ENCODE peak calls at places on chromosomes 1 and 21, in five cellular contexts. One of them, this sample, is unnamed. For H3K4me1, the result is how much of the 10 kb centered on the place peaks cover.

GRCh38 chr1:5985250-5985649 is 7.0 kb downstream of the NPHP4 start:
- DNase-seq in tibial artery: no peak
- DNase-seq in lower lobe of right lung: peak
- DNase-seq in breast epithelium: no peak
- DNase-seq in neuronal stem cell: no peak
- DNase-seq in this sample: no peak

GRCh38 chr1:193348126-193349045 is 162.0 kb upstream of the B3GALT2 start:
- DNase-seq in tibial artery: no peak
- DNase-seq in lower lobe of right lung: no peak
- DNase-seq in neuronal stem cell: no peak
- DNase-seq in breast epithelium: no peak
- DNase-seq in this sample: no peak

GRCh38 chr1:208929575-208929974 is 653.9 kb upstream of the CAMK1G start:
- DNase-seq in tibial artery: no peak
- DNase-seq in lower lobe of right lung: no peak
- DNase-seq in breast epithelium: no peak
- DNase-seq in neuronal stem cell: no peak
- DNase-seq in this sample: no peak

GRCh38 chr1:156684227-156684782 is 7.1 kb upstream of the NES start:
- DNase-seq in breast epithelium: no peak
- DNase-seq in tibial artery: no peak
- DNase-seq in neuronal stem cell: no peak
- DNase-seq in lower lobe of right lung: no peak
- DNase-seq in this sample: no peak

GRCh38 chr1:40299366-40300248 is 17.5 kb downstream of the COL9A2 start:
- DNase-seq in lower lobe of right lung: no peak
- DNase-seq in neuronal stem cell: no peak
- DNase-seq in breast epithelium: no peak
- DNase-seq in tibial artery: no peak
- DNase-seq in this sample: no peak

GRCh38 chr1:32939655-32940371 is 24.8 kb downstream of the RNF19B start:
- DNase-seq in neuronal stem cell: no peak
- DNase-seq in lower lobe of right lung: no peak
- DNase-seq in breast epithelium: no peak
- DNase-seq in tibial artery: peak
- DNase-seq in this sample: peak

GRCh38 chr1:1559066-1559465 is 15.6 kb downstream of the SSU72 start:
- DNase-seq in neuronal stem cell: no peak
- DNase-seq in breast epithelium: no peak
- DNase-seq in lower lobe of right lung: no peak
- DNase-seq in tibial artery: no peak
- DNase-seq in this sample: no peak

GRCh38 chr1:16167331-16168143 is 11.7 kb upstream of the EPHA2 start:
- DNase-seq in tibial artery: no peak
- DNase-seq in lower lobe of right lung: no peak
- DNase-seq in breast epithelium: no peak
- DNase-seq in neuronal stem cell: peak
- DNase-seq in this sample: peak

GRCh38 chr1:103265551-103265950 is 157.2 kb upstream of the COL11A1 start:
- DNase-seq in neuronal stem cell: peak
- DNase-seq in tibial artery: no peak
- DNase-seq in breast epithelium: no peak
- DNase-seq in lower lobe of right lung: no peak
- DNase-seq in this sample: no peak

GRCh38 chr21:35587841-35588390 is 472.4 kb downstream of the SETD4 start:
- DNase-seq in tibial artery: no peak
- DNase-seq in lower lobe of right lung: no peak
- DNase-seq in neuronal stem cell: no peak
- DNase-seq in breast epithelium: no peak
- DNase-seq in this sample: peak

GRCh38 chr1:25649041-25649440 is 32.5 kb downstream of the MAN1C1 start:
- DNase-seq in neuronal stem cell: no peak
- DNase-seq in lower lobe of right lung: no peak
- DNase-seq in tibial artery: no peak
- DNase-seq in breast epithelium: peak
- DNase-seq in this sample: no peak

GRCh38 chr21:44414291-44415072 is 40.8 kb upstream of the LRRC3 start:
- DNase-seq in breast epithelium: no peak
- DNase-seq in neuronal stem cell: no peak
- DNase-seq in tibial artery: peak
- DNase-seq in lower lobe of right lung: no peak
- DNase-seq in this sample: no peak

GRCh38 chr1:44810101-44810761 is 1.9 kb downstream of the BTBD19 start:
- DNase-seq in breast epithelium: peak
- DNase-seq in lower lobe of right lung: peak
- DNase-seq in tibial artery: peak
- DNase-seq in neuronal stem cell: no peak
- DNase-seq in this sample: no peak

GRCh38 chr1:100924212-100924611 is 28.3 kb downstream of the SLC30A7 start:
- DNase-seq in neuronal stem cell: no peak
- DNase-seq in breast epithelium: no peak
- DNase-seq in lower lobe of right lung: no peak
- DNase-seq in tibial artery: no peak
- DNase-seq in this sample: no peak

GRCh38 chr1:27021347-27022031 is 8.8 kb upstream of the TENT5B start:
- DNase-seq in lower lobe of right lung: no peak
- DNase-seq in tibial artery: no peak
- DNase-seq in neuronal stem cell: no peak
- DNase-seq in breast epithelium: no peak
- DNase-seq in this sample: no peak

GRCh38 chr21:20292280-20292679 is 705.9 kb upstream of the NCAM2 start:
- DNase-seq in neuronal stem cell: no peak
- DNase-seq in tibial artery: no peak
- DNase-seq in lower lobe of right lung: no peak
- DNase-seq in breast epithelium: no peak
- DNase-seq in this sample: no peak

GRCh38 chr1:216483672-216484401 is 60.6 kb upstream of the USH2A start:
- DNase-seq in tibial artery: no peak
- DNase-seq in neuronal stem cell: no peak
- DNase-seq in breast epithelium: no peak
- DNase-seq in lower lobe of right lung: no peak
- DNase-seq in this sample: peak

GRCh38 chr1:177077734-177078489 is 86.6 kb downstream of the ASTN1 start:
- DNase-seq in neuronal stem cell: no peak
- DNase-seq in breast epithelium: no peak
- DNase-seq in tibial artery: no peak
- DNase-seq in lower lobe of right lung: no peak
- DNase-seq in this sample: no peak

GRCh38 chr1:97943354-97943753 is 22.5 kb upstream of the DPYD start:
- DNase-seq in neuronal stem cell: no peak
- DNase-seq in breast epithelium: no peak
- DNase-seq in lower lobe of right lung: no peak
- DNase-seq in tibial artery: no peak
- DNase-seq in this sample: no peak

GRCh38 chr1:83799474-83800085 is 199.4 kb downstream of the TTLL7 start:
- DNase-seq in lower lobe of right lung: no peak
- DNase-seq in tibial artery: no peak
- DNase-seq in breast epithelium: no peak
- DNase-seq in neuronal stem cell: no peak
- DNase-seq in this sample: no peak

GRCh38 chr1:32137111-32137510 is 29.3 kb downstream of the KPNA6 start:
- DNase-seq in tibial artery: no peak
- DNase-seq in breast epithelium: no peak
- DNase-seq in lower lobe of right lung: no peak
- DNase-seq in neuronal stem cell: no peak
- DNase-seq in this sample: no peak

GRCh38 chr1:246302671-246303317 is 204.3 kb downstream of the SMYD3 start:
- DNase-seq in neuronal stem cell: no peak
- DNase-seq in tibial artery: no peak
- DNase-seq in lower lobe of right lung: no peak
- DNase-seq in breast epithelium: no peak
- DNase-seq in this sample: no peak

GRCh38 chr1:46757256-46757955 is 38.5 kb upstream of the EFCAB14 start:
- DNase-seq in tibial artery: no peak
- DNase-seq in lower lobe of right lung: peak
- DNase-seq in breast epithelium: peak
- DNase-seq in neuronal stem cell: no peak
- DNase-seq in this sample: peak

GRCh38 chr1:101237229-101237837 is 514 bp downstream of the S1PR1 start:
- DNase-seq in lower lobe of right lung: no peak
- DNase-seq in neuronal stem cell: no peak
- DNase-seq in tibial artery: peak
- DNase-seq in breast epithelium: peak
- DNase-seq in this sample: no peak

GRCh38 chr1:235073331-235073967 is 55.2 kb downstream of the TOMM20 start:
- DNase-seq in neuronal stem cell: no peak
- DNase-seq in lower lobe of right lung: peak
- DNase-seq in tibial artery: no peak
- DNase-seq in breast epithelium: peak
- DNase-seq in this sample: peak

GRCh38 chr21:45406801-45407628 is 2.0 kb downstream of the COL18A1 start:
- DNase-seq in breast epithelium: no peak
- DNase-seq in tibial artery: no peak
- DNase-seq in neuronal stem cell: no peak
- DNase-seq in lower lobe of right lung: peak
- DNase-seq in this sample: no peak

GRCh38 chr1:182615468-182616129 is 11.4 kb upstream of the RGS16 start:
- DNase-seq in neuronal stem cell: peak
- DNase-seq in tibial artery: peak
- DNase-seq in breast epithelium: peak
- DNase-seq in lower lobe of right lung: peak
- DNase-seq in this sample: no peak

GRCh38 chr21:36806103-36806502 is 107.2 kb downstream of the SIM2 start:
- DNase-seq in neuronal stem cell: no peak
- DNase-seq in lower lobe of right lung: no peak
- DNase-seq in breast epithelium: no peak
- DNase-seq in tibial artery: no peak
- DNase-seq in this sample: no peak

GRCh38 chr1:16006552-16007485 is 2.8 kb downstream of the SRARP start:
- DNase-seq in tibial artery: no peak
- DNase-seq in lower lobe of right lung: peak
- DNase-seq in breast epithelium: no peak
- DNase-seq in neuronal stem cell: no peak
- DNase-seq in this sample: no peak

GRCh38 chr1:186404454-186405051 is 28.9 kb downstream of the ODR4 start:
- DNase-seq in breast epithelium: no peak
- DNase-seq in lower lobe of right lung: no peak
- DNase-seq in neuronal stem cell: peak
- DNase-seq in tibial artery: no peak
- DNase-seq in this sample: peak

GRCh38 chr1:109625176-109625575 is 5.5 kb downstream of the AMPD2 start:
- DNase-seq in lower lobe of right lung: no peak
- DNase-seq in neuronal stem cell: no peak
- DNase-seq in tibial artery: no peak
- DNase-seq in breast epithelium: no peak
- DNase-seq in this sample: no peak

GRCh38 chr1:12416101-12416500 is 186.3 kb downstream of the VPS13D start:
- DNase-seq in lower lobe of right lung: no peak
- DNase-seq in tibial artery: no peak
- DNase-seq in breast epithelium: no peak
- DNase-seq in neuronal stem cell: no peak
- DNase-seq in this sample: no peak

GRCh38 chr21:26769613-26770188 is 75.5 kb downstream of the ADAMTS1 start:
- DNase-seq in breast epithelium: no peak
- DNase-seq in neuronal stem cell: no peak
- DNase-seq in lower lobe of right lung: no peak
- DNase-seq in tibial artery: no peak
- DNase-seq in this sample: no peak

GRCh38 chr1:201561604-201562003 is 22.7 kb downstream of the NAV1 start:
- DNase-seq in lower lobe of right lung: no peak
- DNase-seq in tibial artery: no peak
- DNase-seq in neuronal stem cell: no peak
- DNase-seq in breast epithelium: no peak
- DNase-seq in this sample: no peak

GRCh38 chr1:5682626-5683235 is 309.5 kb downstream of the NPHP4 start:
- DNase-seq in tibial artery: no peak
- DNase-seq in neuronal stem cell: no peak
- DNase-seq in lower lobe of right lung: no peak
- DNase-seq in breast epithelium: no peak
- DNase-seq in this sample: no peak

GRCh38 chr1:221961532-221962292 is 219.8 kb upstream of the DUSP10 start:
- DNase-seq in lower lobe of right lung: peak
- DNase-seq in neuronal stem cell: no peak
- DNase-seq in breast epithelium: no peak
- DNase-seq in tibial artery: no peak
- DNase-seq in this sample: peak

GRCh38 chr1:221963742-221964141 is 221.9 kb upstream of the DUSP10 start:
- DNase-seq in lower lobe of right lung: no peak
- DNase-seq in neuronal stem cell: no peak
- DNase-seq in breast epithelium: no peak
- DNase-seq in tibial artery: no peak
- DNase-seq in this sample: no peak

GRCh38 chr1:221965252-221965651 is 223.4 kb upstream of the DUSP10 start:
- DNase-seq in neuronal stem cell: no peak
- DNase-seq in breast epithelium: no peak
- DNase-seq in tibial artery: no peak
- DNase-seq in lower lobe of right lung: no peak
- DNase-seq in this sample: no peak

GRCh38 chr1:221962385-221962784 is 220.5 kb upstream of the DUSP10 start:
- DNase-seq in breast epithelium: no peak
- DNase-seq in tibial artery: no peak
- DNase-seq in neuronal stem cell: no peak
- DNase-seq in lower lobe of right lung: no peak
- DNase-seq in this sample: no peak
- H3K4me1 ChIP-seq in breast epithelium: under half
- H3K4me1 ChIP-seq in tibial artery: under half
- H3K4me1 ChIP-seq in neuronal stem cell: under half
- H3K4me1 ChIP-seq in lower lobe of right lung: under half
- H3K4me1 ChIP-seq in this sample: under half

GRCh38 chr1:22533244-22533643 is 30.0 kb upstream of the EPHA8 start:
- DNase-seq in lower lobe of right lung: no peak
- DNase-seq in tibial artery: no peak
- DNase-seq in breast epithelium: no peak
- DNase-seq in neuronal stem cell: no peak
- DNase-seq in this sample: no peak

GRCh38 chr1:22529901-22530621 is 33.2 kb upstream of the EPHA8 start:
- DNase-seq in breast epithelium: peak
- DNase-seq in neuronal stem cell: no peak
- DNase-seq in lower lobe of right lung: no peak
- DNase-seq in tibial artery: peak
- DNase-seq in this sample: no peak

GRCh38 chr1:22531251-22531650 is 32.0 kb upstream of the EPHA8 start:
- DNase-seq in tibial artery: no peak
- DNase-seq in breast epithelium: no peak
- DNase-seq in lower lobe of right lung: no peak
- DNase-seq in neuronal stem cell: no peak
- DNase-seq in this sample: peak

GRCh38 chr1:22528451-22528850 is 34.8 kb upstream of the EPHA8 start:
- DNase-seq in lower lobe of right lung: no peak
- DNase-seq in neuronal stem cell: no peak
- DNase-seq in tibial artery: no peak
- DNase-seq in breast epithelium: no peak
- DNase-seq in this sample: no peak

GRCh38 chr1:22530701-22531100 is 32.6 kb upstream of the EPHA8 start:
- DNase-seq in breast epithelium: no peak
- DNase-seq in lower lobe of right lung: no peak
- DNase-seq in neuronal stem cell: no peak
- DNase-seq in tibial artery: peak
- DNase-seq in this sample: no peak
- H3K27ac ChIP-seq in breast epithelium: no peak
- H3K27ac ChIP-seq in lower lobe of right lung: peak
- H3K27ac ChIP-seq in neuronal stem cell: no peak
- H3K27ac ChIP-seq in tibial artery: peak
- H3K27ac ChIP-seq in this sample: peak

GRCh38 chr1:19310720-19311502 is 1.0 kb downstream of the AKR7A2 start:
- DNase-seq in breast epithelium: no peak
- DNase-seq in lower lobe of right lung: no peak
- DNase-seq in neuronal stem cell: peak
- DNase-seq in tibial artery: no peak
- DNase-seq in this sample: peak
- H3K4me3 ChIP-seq in breast epithelium: peak
- H3K4me3 ChIP-seq in lower lobe of right lung: peak
- H3K4me3 ChIP-seq in neuronal stem cell: peak
- H3K4me3 ChIP-seq in tibial artery: peak
- H3K4me3 ChIP-seq in this sample: peak

GRCh38 chr1:111654839-111655238 is 35.2 kb downstream of the RAP1A start:
- DNase-seq in neuronal stem cell: no peak
- DNase-seq in breast epithelium: no peak
- DNase-seq in lower lobe of right lung: no peak
- DNase-seq in tibial artery: no peak
- DNase-seq in this sample: no peak
- H3K4me1 ChIP-seq in neuronal stem cell: under half
- H3K4me1 ChIP-seq in breast epithelium: under half
- H3K4me1 ChIP-seq in lower lobe of right lung: half or more
- H3K4me1 ChIP-seq in tibial artery: under half
- H3K4me1 ChIP-seq in this sample: under half